ENCODE peak calls at places on chromosome 20, in nine cellular contexts. U, D, A, P, E, X, J, C and G are unnamed samples.

GRCh38 chr20:32028647-32029372 is 18.6 kb downstream of the CCM2L start:
- DNase-seq in U (no peak), D (no peak), P (peak; percentile 12), X (peak; percentile 62), E (no peak), A (no peak), C (peak; percentile 59), J (no peak), G (no peak)

GRCh38 chr20:40536866-40537265 is 152.2 kb downstream of the MAFB start:
- DNase-seq in X (no peak), A (no peak), D (no peak), J (no peak), P (no peak), U (no peak), C (no peak), E (peak; percentile 64), G (no peak)

GRCh38 chr20:3925899-3926638 is 36.9 kb downstream of the PANK2 start:
- DNase-seq in C (no peak), J (no peak), A (no peak), X (no peak), U (no peak), D (no peak), P (no peak), E (no peak), G (no peak)

GRCh38 chr20:48026981-48027592 is 241.8 kb upstream of the SULF2 start:
- DNase-seq in U (no peak), C (no peak), A (no peak), P (peak; percentile 37), J (no peak), E (peak; percentile 44), X (no peak), D (no peak), G (no peak)

GRCh38 chr20:47876348-47877056 is 91.2 kb upstream of the SULF2 start:
- DNase-seq in P (no peak), J (no peak), A (no peak), D (no peak), U (no peak), E (no peak), C (no peak), X (no peak), G (no peak)

GRCh38 chr20:25750765-25751696 is 54.4 kb upstream of the ZNF337 start:
- DNase-seq in U (peak; percentile 72), E (peak; percentile 45), P (peak; percentile 51), J (peak; percentile 70), D (no peak), X (peak; percentile 41), C (peak; percentile 19), A (peak; percentile 26), G (peak; percentile 77)

GRCh38 chr20:8018928-8019177 is 708 bp downstream of the TMX4 start:
- DNase-seq in C (no peak), E (no peak), X (no peak), U (no peak), P (peak; percentile 38), A (no peak), D (no peak), J (no peak), G (no peak)

GRCh38 chr20:37580069-37580468 is 52.4 kb upstream of the BLCAP start:
- DNase-seq in U (no peak), A (no peak), J (no peak), D (no peak), P (no peak), C (no peak), X (no peak), E (no peak), G (no peak)

GRCh38 chr20:32521780-32522524 is 63.2 kb downstream of the NOL4L start:
- DNase-seq in E (peak; percentile 42), U (peak; percentile 82), J (peak; percentile 81), C (peak; percentile 94), A (no peak), X (peak; percentile 83), D (peak; percentile 41), P (peak; percentile 71), G (peak; percentile 82)

GRCh38 chr20:41978246-41978790 is 360.1 kb upstream of the CHD6 start:
- DNase-seq in D (no peak), C (no peak), E (no peak), P (no peak), X (no peak), U (no peak), A (no peak), J (no peak), G (no peak)

GRCh38 chr20:22339091-22339881 is 245.1 kb downstream of the FOXA2 start:
- DNase-seq in J (peak; percentile 57), U (no peak), E (peak; percentile 78), X (peak; percentile 8), P (peak; percentile 79), C (peak; percentile 87), D (no peak), A (no peak), G (no peak)

GRCh38 chr20:46255440-46256104 is 52.7 kb downstream of the CDH22 start:
- DNase-seq in U (peak; percentile 82), C (no peak), A (no peak), J (peak; percentile 91), D (peak; percentile 66), P (peak; percentile 55), E (peak; percentile 16), X (peak; percentile 99), G (peak; percentile 88)

GRCh38 chr20:46439837-46440236 is 33.4 kb upstream of the ELMO2 start:
- DNase-seq in D (no peak), C (no peak), J (no peak), A (no peak), X (no peak), P (no peak), U (no peak), E (no peak), G (no peak)

GRCh38 chr20:6583134-6583738 is 184.2 kb upstream of the BMP2 start:
- DNase-seq in J (peak; percentile 66), U (peak; percentile 48), A (no peak), P (peak; percentile 77), X (no peak), E (peak; percentile 59), D (no peak), C (peak; percentile 75), G (peak; percentile 62)

GRCh38 chr20:62359491-62360121 is 7.5 kb downstream of the LAMA5 start:
- DNase-seq in P (peak; percentile 90), D (peak; percentile 99), C (no peak), J (peak; percentile 23), X (no peak), U (peak; percentile 74), A (no peak), E (peak; percentile 63), G (no peak)

GRCh38 chr20:62358171-62358719 is 8.9 kb downstream of the LAMA5 start:
- DNase-seq in U (peak; percentile 92), A (no peak), E (no peak), C (no peak), P (no peak), X (no peak), J (peak; percentile 55), D (peak; percentile 73), G (no peak)

GRCh38 chr20:62357681-62358080 is 9.4 kb downstream of the LAMA5 start:
- DNase-seq in X (no peak), D (no peak), U (peak; percentile 63), A (no peak), C (no peak), E (no peak), J (peak; percentile 12), P (no peak), G (no peak)

GRCh38 chr20:62356948-62357667 is 10.0 kb downstream of the LAMA5 start:
- DNase-seq in U (peak; percentile 86), C (no peak), D (peak; percentile 74), E (peak; percentile 64), J (peak; percentile 64), A (no peak), P (peak; percentile 75), X (peak; percentile 79), G (no peak)

DNA sequence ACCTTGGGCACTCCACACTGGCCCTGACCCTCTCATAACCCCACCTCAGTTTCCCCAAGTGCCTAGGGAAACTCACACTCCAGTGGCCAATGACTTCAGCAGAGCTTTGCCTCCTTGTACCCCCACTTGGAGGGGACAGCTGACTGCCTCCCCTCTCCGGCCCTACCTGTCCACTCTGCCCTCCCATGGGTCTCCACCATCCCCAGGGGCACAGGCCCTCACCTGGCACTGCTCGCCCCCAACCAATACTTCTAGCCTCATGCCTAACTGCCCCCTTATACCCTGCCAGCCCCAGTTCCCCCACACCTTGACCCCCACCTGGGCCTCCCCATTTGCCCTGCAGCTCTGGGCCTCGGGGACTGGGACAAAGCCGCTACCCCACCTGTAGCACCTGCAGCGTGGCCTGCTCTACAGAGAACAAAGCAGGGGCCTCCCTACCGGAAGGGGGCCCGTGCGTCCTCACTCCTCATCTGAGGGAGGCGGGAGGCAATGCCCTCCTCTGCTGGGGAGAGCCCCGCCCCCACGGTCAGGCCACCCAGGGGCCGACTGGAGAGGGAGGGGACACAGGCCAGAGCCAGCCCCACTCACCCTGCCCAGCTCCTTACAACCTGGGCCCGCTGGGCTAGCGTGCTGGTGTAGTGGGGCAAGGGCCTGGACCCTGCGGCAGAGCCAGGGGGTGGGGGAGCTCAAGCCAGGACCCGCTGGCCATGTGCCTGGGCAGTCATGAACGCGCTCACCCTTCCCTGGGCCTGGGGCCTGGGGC is 8.2 kb downstream of the LAMA5 start:
- DNase-seq in U (peak; percentile 53), J (peak; percentile 23), A (no peak), D (no peak), X (no peak), C (peak; percentile 46), E (no peak), P (no peak), G (no peak)
- H3K4me3 ChIP-seq in U (peak overlapping the region; percentile 42), J (no peak overlapping the region), A (no peak overlapping the region), D (peak overlapping the region; percentile 55), X (no peak overlapping the region), C (no peak overlapping the region), E (no peak overlapping the region), P (peak overlapping the region; percentile 21), G (no peak overlapping the region)

GRCh38 chr20:63738687-63739128 is 868 bp upstream of the SLC2A4RG start:
- DNase-seq in A (no peak), E (peak; percentile 25), P (peak; percentile 20), U (peak; percentile 86), X (peak; percentile 65), J (peak; percentile 85), C (peak; percentile 90), D (no peak), G (peak; percentile 89)
- H3K4me3 ChIP-seq in A (peak overlapping the region; percentile 80), E (no peak overlapping the region), P (no peak overlapping the region), U (peak overlapping the region; percentile 79), X (peak overlapping the region; percentile 55), J (no peak overlapping the region), C (peak overlapping the region; percentile 55), D (no peak overlapping the region), G (peak overlapping the region; percentile 61)

DNA sequence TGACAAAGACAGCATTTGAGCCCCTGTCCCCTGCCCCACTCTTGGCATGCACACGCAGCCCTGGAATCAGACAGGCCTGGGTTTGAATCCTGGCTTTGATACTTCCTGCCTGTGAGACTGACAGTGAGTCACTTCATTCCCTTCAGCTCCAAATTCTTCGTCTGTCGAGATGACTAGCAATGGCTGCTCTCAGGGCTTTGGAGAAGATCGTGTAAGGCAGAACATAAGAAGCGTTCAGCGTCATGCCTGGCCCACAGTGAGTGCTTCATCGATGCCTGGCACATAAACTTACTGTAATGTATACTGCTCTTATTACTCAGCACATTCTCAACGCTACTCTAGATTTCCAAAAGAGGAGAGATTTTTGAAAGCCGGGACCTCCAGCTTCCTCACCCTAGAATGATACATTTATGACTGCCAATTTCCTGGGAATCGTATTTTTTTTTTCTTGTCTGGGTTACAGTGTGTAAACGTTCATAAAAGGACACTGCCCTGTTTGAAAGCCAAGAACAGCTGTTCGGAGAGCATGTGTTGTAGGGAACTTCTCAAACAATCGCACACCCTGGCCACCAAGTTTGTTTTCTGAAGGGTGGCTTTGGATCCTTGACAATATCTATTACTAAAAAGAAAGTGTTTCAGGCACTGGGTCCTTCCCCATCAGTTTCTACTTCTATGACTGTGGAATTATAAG is 16.2 kb upstream of the BCAS1 start:
- DNase-seq in E (peak; percentile 60), A (no peak), P (peak; percentile 13), X (no peak), U (no peak), J (no peak), C (no peak), D (no peak), G (no peak)
- H3K4me3 ChIP-seq in E (no peak overlapping the region), A (no peak overlapping the region), P (no peak overlapping the region), X (no peak overlapping the region), U (no peak overlapping the region), J (no peak overlapping the region), C (no peak overlapping the region), D (no peak overlapping the region), G (no peak overlapping the region)

GRCh38 chr20:57268399-57269076 is 2.1 kb upstream of the BMP7 start:
- DNase-seq in D (no peak), U (no peak), J (no peak), A (no peak), P (no peak), C (no peak), E (no peak), X (no peak), G (no peak)
- H3K4me3 ChIP-seq in D (no peak overlapping the region), U (no peak overlapping the region), J (no peak overlapping the region), A (no peak overlapping the region), P (no peak overlapping the region), C (no peak overlapping the region), E (no peak overlapping the region), X (no peak overlapping the region), G (no peak overlapping the region)